ENCODE peak calls at places on chromosome 22, in six cellular contexts. One of them, this sample, is unnamed.

GRCh38 chr22:50674606-50675552 is 2.3 kb downstream of the SHANK3 start:
- DNase-seq in stimulated activated CD8-positive, alpha-beta memory T cell treated with anti-CD3 and anti-CD28 coated beads, Interleukin-7, amount 100 ng/mL, for 1 hour: no peak
- DNase-seq in OCI-M1: no peak
- DNase-seq in posterior vena cava: peak; percentile 78
- DNase-seq in gastrocnemius medialis: no peak
- DNase-seq in NCI-H1930: peak; percentile 54
- DNase-seq in this sample: peak; percentile 82

GRCh38 chr22:47965896-47966295 is 1203.4 kb downstream of the TBC1D22A start:
- DNase-seq in gastrocnemius medialis: no peak
- DNase-seq in posterior vena cava: no peak
- DNase-seq in stimulated activated CD8-positive, alpha-beta memory T cell treated with anti-CD3 and anti-CD28 coated beads, Interleukin-7, amount 100 ng/mL, for 1 hour: no peak
- DNase-seq in NCI-H1930: no peak
- DNase-seq in OCI-M1: no peak
- DNase-seq in this sample: no peak

GRCh38 chr22:28103596-28103995 is 184.5 kb upstream of the PITPNB start:
- DNase-seq in posterior vena cava: no peak
- DNase-seq in stimulated activated CD8-positive, alpha-beta memory T cell treated with anti-CD3 and anti-CD28 coated beads, Interleukin-7, amount 100 ng/mL, for 1 hour: no peak
- DNase-seq in NCI-H1930: no peak
- DNase-seq in gastrocnemius medialis: no peak
- DNase-seq in OCI-M1: no peak
- DNase-seq in this sample: no peak

GRCh38 chr22:37982151-37982838 is 2.1 kb downstream of the SOX10 start:
- DNase-seq in stimulated activated CD8-positive, alpha-beta memory T cell treated with anti-CD3 and anti-CD28 coated beads, Interleukin-7, amount 100 ng/mL, for 1 hour: no peak
- DNase-seq in gastrocnemius medialis: no peak
- DNase-seq in NCI-H1930: no peak
- DNase-seq in OCI-M1: no peak
- DNase-seq in posterior vena cava: no peak
- DNase-seq in this sample: no peak

GRCh38 chr22:20569059-20570058 is 61.9 kb downstream of the MED15 start:
- DNase-seq in stimulated activated CD8-positive, alpha-beta memory T cell treated with anti-CD3 and anti-CD28 coated beads, Interleukin-7, amount 100 ng/mL, for 1 hour: peak; percentile 60
- DNase-seq in gastrocnemius medialis: peak; percentile 88
- DNase-seq in NCI-H1930: no peak
- DNase-seq in posterior vena cava: peak; percentile 91
- DNase-seq in OCI-M1: no peak
- DNase-seq in this sample: no peak

GRCh38 chr22:45887202-45888131 is 89.5 kb downstream of the WNT7B start:
- DNase-seq in posterior vena cava: peak; percentile 59
- DNase-seq in stimulated activated CD8-positive, alpha-beta memory T cell treated with anti-CD3 and anti-CD28 coated beads, Interleukin-7, amount 100 ng/mL, for 1 hour: no peak
- DNase-seq in NCI-H1930: no peak
- DNase-seq in OCI-M1: no peak
- DNase-seq in gastrocnemius medialis: peak; percentile 7
- DNase-seq in this sample: no peak

GRCh38 chr22:36386900-36387663 is 685 bp downstream of the MYH9 start:
- DNase-seq in OCI-M1: peak; percentile 76
- DNase-seq in stimulated activated CD8-positive, alpha-beta memory T cell treated with anti-CD3 and anti-CD28 coated beads, Interleukin-7, amount 100 ng/mL, for 1 hour: no peak
- DNase-seq in gastrocnemius medialis: peak; percentile 60
- DNase-seq in NCI-H1930: no peak
- DNase-seq in posterior vena cava: peak; percentile 95
- DNase-seq in this sample: no peak

GRCh38 chr22:44638966-44639739 is 62.9 kb upstream of the PRR5 start:
- DNase-seq in stimulated activated CD8-positive, alpha-beta memory T cell treated with anti-CD3 and anti-CD28 coated beads, Interleukin-7, amount 100 ng/mL, for 1 hour: no peak
- DNase-seq in gastrocnemius medialis: no peak
- DNase-seq in OCI-M1: no peak
- DNase-seq in posterior vena cava: peak; percentile 90
- DNase-seq in NCI-H1930: no peak
- DNase-seq in this sample: no peak

GRCh38 chr22:19497245-19497644 is 17.5 kb downstream of the CDC45 start:
- DNase-seq in posterior vena cava: no peak
- DNase-seq in stimulated activated CD8-positive, alpha-beta memory T cell treated with anti-CD3 and anti-CD28 coated beads, Interleukin-7, amount 100 ng/mL, for 1 hour: no peak
- DNase-seq in OCI-M1: peak; percentile 44
- DNase-seq in gastrocnemius medialis: no peak
- DNase-seq in NCI-H1930: no peak
- DNase-seq in this sample: no peak

GRCh38 chr22:48784701-48785503 is 1042.8 kb downstream of the BRD1 start:
- DNase-seq in NCI-H1930: no peak
- DNase-seq in stimulated activated CD8-positive, alpha-beta memory T cell treated with anti-CD3 and anti-CD28 coated beads, Interleukin-7, amount 100 ng/mL, for 1 hour: no peak
- DNase-seq in posterior vena cava: no peak
- DNase-seq in gastrocnemius medialis: no peak
- DNase-seq in OCI-M1: no peak
- DNase-seq in this sample: peak; percentile 19

GRCh38 chr22:27749597-27750225 is 51.8 kb downstream of the MN1 start:
- DNase-seq in stimulated activated CD8-positive, alpha-beta memory T cell treated with anti-CD3 and anti-CD28 coated beads, Interleukin-7, amount 100 ng/mL, for 1 hour: no peak
- DNase-seq in posterior vena cava: peak; percentile 73
- DNase-seq in NCI-H1930: no peak
- DNase-seq in gastrocnemius medialis: no peak
- DNase-seq in OCI-M1: no peak
- DNase-seq in this sample: no peak

GRCh38 chr22:48920776-48921241 is 906.9 kb downstream of the BRD1 start:
- DNase-seq in gastrocnemius medialis: no peak
- DNase-seq in NCI-H1930: no peak
- DNase-seq in posterior vena cava: peak; percentile 66
- DNase-seq in OCI-M1: no peak
- DNase-seq in stimulated activated CD8-positive, alpha-beta memory T cell treated with anti-CD3 and anti-CD28 coated beads, Interleukin-7, amount 100 ng/mL, for 1 hour: no peak
- DNase-seq in this sample: no peak

GRCh38 chr22:22961574-22961973 is 74.0 kb downstream of the IGLL5 start:
- DNase-seq in NCI-H1930: no peak
- DNase-seq in gastrocnemius medialis: no peak
- DNase-seq in stimulated activated CD8-positive, alpha-beta memory T cell treated with anti-CD3 and anti-CD28 coated beads, Interleukin-7, amount 100 ng/mL, for 1 hour: no peak
- DNase-seq in posterior vena cava: no peak
- DNase-seq in OCI-M1: no peak
- DNase-seq in this sample: no peak

GRCh38 chr22:19761500-19762314 is 1.1 kb downstream of the TBX1 start:
- DNase-seq in OCI-M1: no peak
- DNase-seq in posterior vena cava: no peak
- DNase-seq in gastrocnemius medialis: no peak
- DNase-seq in NCI-H1930: no peak
- DNase-seq in stimulated activated CD8-positive, alpha-beta memory T cell treated with anti-CD3 and anti-CD28 coated beads, Interleukin-7, amount 100 ng/mL, for 1 hour: no peak
- DNase-seq in this sample: no peak

GRCh38 chr22:27668828-27669797 is 132.4 kb downstream of the MN1 start:
- DNase-seq in posterior vena cava: no peak
- DNase-seq in OCI-M1: peak; percentile 76
- DNase-seq in gastrocnemius medialis: peak; percentile 99
- DNase-seq in NCI-H1930: no peak
- DNase-seq in stimulated activated CD8-positive, alpha-beta memory T cell treated with anti-CD3 and anti-CD28 coated beads, Interleukin-7, amount 100 ng/mL, for 1 hour: no peak
- DNase-seq in this sample: no peak

GRCh38 chr22:20013382-20013871 is 3.2 kb downstream of the ARVCF start:
- DNase-seq in posterior vena cava: peak; percentile 88
- DNase-seq in gastrocnemius medialis: peak; percentile 64
- DNase-seq in OCI-M1: peak; percentile 77
- DNase-seq in NCI-H1930: peak; percentile 17
- DNase-seq in stimulated activated CD8-positive, alpha-beta memory T cell treated with anti-CD3 and anti-CD28 coated beads, Interleukin-7, amount 100 ng/mL, for 1 hour: no peak
- DNase-seq in this sample: no peak

GRCh38 chr22:26367402-26368245 is 61.4 kb upstream of the ASPHD2 start:
- DNase-seq in posterior vena cava: no peak
- DNase-seq in gastrocnemius medialis: no peak
- DNase-seq in NCI-H1930: peak; percentile 46
- DNase-seq in stimulated activated CD8-positive, alpha-beta memory T cell treated with anti-CD3 and anti-CD28 coated beads, Interleukin-7, amount 100 ng/mL, for 1 hour: peak; percentile 13
- DNase-seq in OCI-M1: peak; percentile 86
- DNase-seq in this sample: no peak

GRCh38 chr22:37708580-37709444 is 12.0 kb downstream of the TRIOBP start:
- DNase-seq in posterior vena cava: no peak
- DNase-seq in stimulated activated CD8-positive, alpha-beta memory T cell treated with anti-CD3 and anti-CD28 coated beads, Interleukin-7, amount 100 ng/mL, for 1 hour: no peak
- DNase-seq in OCI-M1: no peak
- DNase-seq in gastrocnemius medialis: no peak
- DNase-seq in NCI-H1930: no peak
- DNase-seq in this sample: no peak

GRCh38 chr22:17648564-17648963 is 10.0 kb downstream of the BCL2L13 start:
- DNase-seq in OCI-M1: peak; percentile 62
- DNase-seq in posterior vena cava: no peak
- DNase-seq in stimulated activated CD8-positive, alpha-beta memory T cell treated with anti-CD3 and anti-CD28 coated beads, Interleukin-7, amount 100 ng/mL, for 1 hour: no peak
- DNase-seq in gastrocnemius medialis: no peak
- DNase-seq in NCI-H1930: no peak
- DNase-seq in this sample: no peak

GRCh38 chr22:19103881-19104821 is 18.1 kb downstream of the DGCR2 start:
- DNase-seq in NCI-H1930: no peak
- DNase-seq in gastrocnemius medialis: peak; percentile 95
- DNase-seq in posterior vena cava: no peak
- DNase-seq in stimulated activated CD8-positive, alpha-beta memory T cell treated with anti-CD3 and anti-CD28 coated beads, Interleukin-7, amount 100 ng/mL, for 1 hour: no peak
- DNase-seq in OCI-M1: no peak
- DNase-seq in this sample: no peak

GRCh38 chr22:39301926-39302325 is 17.5 kb downstream of the RPL3 start:
- DNase-seq in posterior vena cava: no peak
- DNase-seq in stimulated activated CD8-positive, alpha-beta memory T cell treated with anti-CD3 and anti-CD28 coated beads, Interleukin-7, amount 100 ng/mL, for 1 hour: no peak
- DNase-seq in gastrocnemius medialis: no peak
- DNase-seq in NCI-H1930: no peak
- DNase-seq in OCI-M1: peak; percentile 12
- DNase-seq in this sample: no peak

GRCh38 chr22:28187612-28188011 is 268.6 kb upstream of the PITPNB start:
- DNase-seq in gastrocnemius medialis: no peak
- DNase-seq in posterior vena cava: no peak
- DNase-seq in OCI-M1: no peak
- DNase-seq in stimulated activated CD8-positive, alpha-beta memory T cell treated with anti-CD3 and anti-CD28 coated beads, Interleukin-7, amount 100 ng/mL, for 1 hour: no peak
- DNase-seq in NCI-H1930: no peak
- DNase-seq in this sample: no peak

GRCh38 chr22:23251445-23252093 is 71.3 kb downstream of the BCR start:
- DNase-seq in stimulated activated CD8-positive, alpha-beta memory T cell treated with anti-CD3 and anti-CD28 coated beads, Interleukin-7, amount 100 ng/mL, for 1 hour: no peak
- DNase-seq in gastrocnemius medialis: no peak
- DNase-seq in NCI-H1930: no peak
- DNase-seq in posterior vena cava: no peak
- DNase-seq in OCI-M1: no peak
- DNase-seq in this sample: no peak

GRCh38 chr22:39232806-39233735 is 11.7 kb downstream of the PDGFB start:
- DNase-seq in stimulated activated CD8-positive, alpha-beta memory T cell treated with anti-CD3 and anti-CD28 coated beads, Interleukin-7, amount 100 ng/mL, for 1 hour: no peak
- DNase-seq in NCI-H1930: no peak
- DNase-seq in posterior vena cava: no peak
- DNase-seq in gastrocnemius medialis: no peak
- DNase-seq in OCI-M1: no peak
- DNase-seq in this sample: no peak

This sample was measured in vagina.